ENCODE peak calls at places on chromosomes 5 and 9, in seven cellular contexts. One of them, this sample, is unnamed.

GRCh38 chr5:75450069-75450468 is 61.4 kb downstream of the CERT1 start:
- DNase-seq in A549: no peak
- DNase-seq in IMR-90: no peak
- DNase-seq in mesothelial cell of epicardium: no peak
- DNase-seq in tibial artery: no peak
- DNase-seq in left ventricle myocardium inferior: no peak
- DNase-seq in neural crest cell: no peak
- DNase-seq in this sample: no peak

GRCh38 chr9:73104342-73104741 is 47.3 kb upstream of the ANXA1 start:
- DNase-seq in A549: no peak
- DNase-seq in left ventricle myocardium inferior: no peak
- DNase-seq in mesothelial cell of epicardium: no peak
- DNase-seq in neural crest cell: no peak
- DNase-seq in IMR-90: no peak
- DNase-seq in tibial artery: no peak
- DNase-seq in this sample: no peak

GRCh38 chr9:90261698-90262097 is 380.9 kb downstream of the DIRAS2 start:
- DNase-seq in A549: no peak
- DNase-seq in left ventricle myocardium inferior: no peak
- DNase-seq in neural crest cell: no peak
- DNase-seq in IMR-90: no peak
- DNase-seq in mesothelial cell of epicardium: no peak
- DNase-seq in tibial artery: no peak
- DNase-seq in this sample: no peak

GRCh38 chr5:66518052-66518451 is 78.1 kb upstream of the MAST4 start:
- DNase-seq in tibial artery: no peak
- DNase-seq in neural crest cell: no peak
- DNase-seq in A549: no peak
- DNase-seq in left ventricle myocardium inferior: no peak
- DNase-seq in IMR-90: no peak
- DNase-seq in mesothelial cell of epicardium: no peak
- DNase-seq in this sample: no peak

GRCh38 chr5:143564417-143564816 is 160.9 kb upstream of the NR3C1 start:
- DNase-seq in A549: no peak
- DNase-seq in left ventricle myocardium inferior: no peak
- DNase-seq in neural crest cell: no peak
- DNase-seq in tibial artery: no peak
- DNase-seq in IMR-90: no peak
- DNase-seq in mesothelial cell of epicardium: no peak
- DNase-seq in this sample: no peak

GRCh38 chr9:34512131-34513078 is 10.4 kb downstream of the ENHO start:
- DNase-seq in neural crest cell: no peak
- DNase-seq in left ventricle myocardium inferior: no peak
- DNase-seq in IMR-90: no peak
- DNase-seq in tibial artery: peak; percentile 29
- DNase-seq in mesothelial cell of epicardium: no peak
- DNase-seq in A549: no peak
- DNase-seq in this sample: no peak

GRCh38 chr9:120410925-120411501 is 169.0 kb downstream of the CDK5RAP2 start:
- DNase-seq in A549: no peak
- DNase-seq in left ventricle myocardium inferior: no peak
- DNase-seq in mesothelial cell of epicardium: no peak
- DNase-seq in IMR-90: no peak
- DNase-seq in neural crest cell: no peak
- DNase-seq in tibial artery: no peak
- DNase-seq in this sample: no peak

GRCh38 chr5:6307304-6307703 is 71.0 kb downstream of the MED10 start:
- DNase-seq in A549: no peak
- DNase-seq in neural crest cell: no peak
- DNase-seq in left ventricle myocardium inferior: no peak
- DNase-seq in mesothelial cell of epicardium: no peak
- DNase-seq in tibial artery: no peak
- DNase-seq in IMR-90: no peak
- DNase-seq in this sample: no peak

GRCh38 chr9:112774006-112774996 is 23.7 kb downstream of the SNX30 start:
- DNase-seq in IMR-90: no peak
- DNase-seq in tibial artery: no peak
- DNase-seq in A549: no peak
- DNase-seq in mesothelial cell of epicardium: no peak
- DNase-seq in neural crest cell: no peak
- DNase-seq in left ventricle myocardium inferior: no peak
- DNase-seq in this sample: no peak

GRCh38 chr5:13659391-13659790 is 285.1 kb downstream of the DNAH5 start:
- DNase-seq in A549: no peak
- DNase-seq in mesothelial cell of epicardium: no peak
- DNase-seq in neural crest cell: no peak
- DNase-seq in IMR-90: peak; percentile 63
- DNase-seq in left ventricle myocardium inferior: no peak
- DNase-seq in tibial artery: no peak
- DNase-seq in this sample: no peak

GRCh38 chr5:13658761-13659160 is 285.7 kb downstream of the DNAH5 start:
- DNase-seq in left ventricle myocardium inferior: no peak
- DNase-seq in mesothelial cell of epicardium: no peak
- DNase-seq in A549: no peak
- DNase-seq in tibial artery: no peak
- DNase-seq in neural crest cell: no peak
- DNase-seq in IMR-90: no peak
- DNase-seq in this sample: no peak

GRCh38 chr5:13664377-13664776 is 280.1 kb downstream of the DNAH5 start:
- DNase-seq in A549: peak; percentile 21
- DNase-seq in left ventricle myocardium inferior: no peak
- DNase-seq in neural crest cell: no peak
- DNase-seq in IMR-90: peak; percentile 100
- DNase-seq in tibial artery: no peak
- DNase-seq in mesothelial cell of epicardium: no peak
- DNase-seq in this sample: no peak

GRCh38 chr5:13662646-13663045 is 281.8 kb downstream of the DNAH5 start:
- DNase-seq in neural crest cell: no peak
- DNase-seq in A549: no peak
- DNase-seq in left ventricle myocardium inferior: no peak
- DNase-seq in IMR-90: peak; percentile 59
- DNase-seq in mesothelial cell of epicardium: no peak
- DNase-seq in tibial artery: no peak
- DNase-seq in this sample: no peak

GRCh38 chr5:13660072-13660471 is 284.4 kb downstream of the DNAH5 start:
- DNase-seq in left ventricle myocardium inferior: no peak
- DNase-seq in mesothelial cell of epicardium: no peak
- DNase-seq in tibial artery: no peak
- DNase-seq in IMR-90: peak; percentile 70
- DNase-seq in A549: peak; percentile 20
- DNase-seq in neural crest cell: no peak
- DNase-seq in this sample: no peak
- TF ChIP-seq CTCF in left ventricle myocardium inferior: no peak
- TF ChIP-seq CTCF in mesothelial cell of epicardium: no peak
- TF ChIP-seq CTCF in tibial artery: no peak
- TF ChIP-seq CTCF in IMR-90: peak; percentile 40
- TF ChIP-seq CTCF in A549: peak; percentile 26
- TF ChIP-seq CTCF in neural crest cell: peak; percentile 33
- TF ChIP-seq CTCF in this sample: no peak

DNA sequence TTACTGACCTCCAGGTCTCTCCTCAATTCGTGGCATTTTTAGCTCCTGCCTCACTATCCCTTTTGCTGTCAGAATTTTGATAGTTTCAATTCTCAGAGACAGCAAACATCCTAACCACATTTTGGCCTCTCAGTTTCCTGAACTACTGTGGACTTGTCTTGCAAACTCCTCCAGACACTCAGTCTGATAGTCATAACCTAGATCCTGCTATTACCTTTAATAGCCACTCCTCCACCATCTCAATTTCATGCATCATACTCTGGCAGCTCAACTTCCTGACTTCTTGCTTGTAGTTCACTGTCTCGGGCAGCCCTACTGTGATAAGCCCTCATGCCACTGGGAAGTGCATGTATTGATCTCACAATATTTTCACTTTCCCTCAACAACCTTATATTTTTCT is 481.8 kb upstream of the CDH18 start:
- DNase-seq in neural crest cell: no peak
- DNase-seq in mesothelial cell of epicardium: no peak
- DNase-seq in left ventricle myocardium inferior: no peak
- DNase-seq in IMR-90: no peak
- DNase-seq in A549: no peak
- DNase-seq in tibial artery: no peak
- DNase-seq in this sample: no peak
- TF ChIP-seq CTCF in neural crest cell: no peak
- TF ChIP-seq CTCF in mesothelial cell of epicardium: no peak
- TF ChIP-seq CTCF in left ventricle myocardium inferior: no peak
- TF ChIP-seq CTCF in IMR-90: no peak
- TF ChIP-seq CTCF in A549: no peak
- TF ChIP-seq CTCF in tibial artery: no peak
- TF ChIP-seq CTCF in this sample: no peak

DNA sequence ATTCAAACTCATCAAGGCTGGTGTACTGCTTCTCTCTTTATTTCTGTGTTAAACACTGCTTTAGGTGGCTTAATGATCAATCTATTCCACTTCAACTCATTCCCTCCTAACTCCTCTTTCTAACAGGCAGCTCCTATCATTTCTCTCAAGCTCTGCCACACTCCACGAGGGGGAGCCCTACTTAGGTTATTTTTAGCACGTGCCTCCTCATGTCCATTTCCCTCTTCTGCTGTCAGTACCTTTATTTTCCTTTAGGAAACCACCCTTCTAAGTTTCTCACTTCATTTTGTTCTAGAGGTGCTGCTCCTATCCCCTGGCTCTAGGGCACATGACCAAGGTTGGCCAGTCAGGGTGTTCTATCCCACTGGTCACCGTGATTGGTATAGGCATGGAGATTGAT is 6.7 kb upstream of the BRINP1 start:
- DNase-seq in mesothelial cell of epicardium: no peak
- DNase-seq in neural crest cell: peak; percentile 44
- DNase-seq in A549: peak; percentile 51
- DNase-seq in IMR-90: no peak
- DNase-seq in tibial artery: no peak
- DNase-seq in left ventricle myocardium inferior: no peak
- DNase-seq in this sample: peak; percentile 69
- TF ChIP-seq CTCF in mesothelial cell of epicardium: peak; percentile 38
- TF ChIP-seq CTCF in neural crest cell: peak; percentile 68
- TF ChIP-seq CTCF in A549: peak; percentile 21
- TF ChIP-seq CTCF in IMR-90: no peak
- TF ChIP-seq CTCF in tibial artery: no peak
- TF ChIP-seq CTCF in left ventricle myocardium inferior: peak; percentile 47
- TF ChIP-seq CTCF in this sample: peak; percentile 65

DNA sequence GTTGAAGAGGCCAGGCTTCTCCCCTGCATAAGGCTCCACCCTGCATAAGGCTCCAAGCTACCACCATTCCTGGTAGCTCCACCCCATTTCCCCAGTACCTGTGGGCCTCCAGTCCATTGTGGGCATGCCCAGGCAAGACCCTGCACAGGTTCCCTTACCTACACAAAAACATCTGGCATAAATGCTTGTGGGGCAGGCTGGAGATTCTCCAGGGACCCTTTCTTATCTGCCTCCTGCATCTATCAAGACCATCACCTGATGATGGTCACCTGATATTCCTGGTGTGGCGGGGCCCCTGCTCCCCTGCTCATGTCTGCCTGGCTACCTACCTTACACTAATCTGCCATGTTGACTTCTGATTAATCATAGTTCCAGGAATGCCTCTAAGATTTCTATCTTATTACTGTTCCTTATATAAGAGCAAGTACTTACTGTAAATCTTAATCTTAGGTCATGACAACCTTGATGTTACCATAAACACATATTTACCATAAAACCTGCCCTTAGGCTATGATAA is 41.0 kb downstream of the FGD3 start:
- DNase-seq in mesothelial cell of epicardium: no peak
- DNase-seq in A549: no peak
- DNase-seq in tibial artery: no peak
- DNase-seq in IMR-90: no peak
- DNase-seq in neural crest cell: no peak
- DNase-seq in left ventricle myocardium inferior: no peak
- DNase-seq in this sample: no peak
- TF ChIP-seq CTCF in mesothelial cell of epicardium: no peak
- TF ChIP-seq CTCF in A549: no peak
- TF ChIP-seq CTCF in tibial artery: no peak
- TF ChIP-seq CTCF in IMR-90: no peak
- TF ChIP-seq CTCF in neural crest cell: no peak
- TF ChIP-seq CTCF in left ventricle myocardium inferior: no peak
- TF ChIP-seq CTCF in this sample: no peak

DNA sequence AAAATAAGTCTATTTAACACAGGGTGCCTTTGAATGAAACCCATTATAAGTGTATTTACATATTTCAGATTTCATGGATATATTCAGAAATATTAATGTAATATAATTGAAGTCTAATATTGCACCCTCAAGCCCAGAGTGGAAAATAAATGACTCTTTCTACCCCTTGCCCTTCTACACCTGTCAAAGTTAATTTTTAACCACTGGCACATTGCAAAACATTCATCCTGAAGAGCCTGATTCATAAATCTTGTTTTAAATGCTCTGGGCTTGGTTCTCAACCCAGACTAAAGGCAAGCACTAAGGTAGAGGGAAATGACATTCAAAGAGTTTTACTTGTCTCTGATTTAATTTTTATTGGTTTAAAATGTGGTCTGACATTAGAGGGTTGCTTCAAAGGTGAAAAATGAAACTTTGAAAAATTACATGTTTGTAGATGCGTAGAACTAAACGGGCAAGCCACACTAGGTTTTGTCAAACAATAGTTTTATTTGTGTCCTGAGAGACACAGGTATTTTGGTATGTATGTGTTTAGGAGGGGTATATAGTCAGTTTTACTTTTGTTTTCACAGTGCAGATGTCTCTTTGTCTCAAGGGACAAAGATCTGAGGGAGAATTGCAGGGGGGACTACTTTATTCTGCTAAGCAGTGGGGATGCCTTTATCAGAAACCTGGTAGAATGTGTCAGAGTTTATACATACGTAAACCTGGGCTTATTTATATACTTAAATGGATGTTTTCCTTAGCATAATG is 69.7 kb downstream of the PIK3R1 start:
- DNase-seq in neural crest cell: no peak
- DNase-seq in left ventricle myocardium inferior: no peak
- DNase-seq in A549: no peak
- DNase-seq in IMR-90: no peak
- DNase-seq in tibial artery: no peak
- DNase-seq in mesothelial cell of epicardium: no peak
- DNase-seq in this sample: no peak
- TF ChIP-seq CTCF in neural crest cell: no peak
- TF ChIP-seq CTCF in left ventricle myocardium inferior: no peak
- TF ChIP-seq CTCF in A549: no peak
- TF ChIP-seq CTCF in IMR-90: no peak
- TF ChIP-seq CTCF in tibial artery: no peak
- TF ChIP-seq CTCF in mesothelial cell of epicardium: no peak
- TF ChIP-seq CTCF in this sample: no peak

GRCh38 chr5:29005386-29005785 is 1967.0 kb upstream of the CDH9 start:
- DNase-seq in A549: peak; percentile 46
- DNase-seq in tibial artery: no peak
- DNase-seq in mesothelial cell of epicardium: no peak
- DNase-seq in IMR-90: no peak
- DNase-seq in left ventricle myocardium inferior: no peak
- DNase-seq in neural crest cell: no peak
- DNase-seq in this sample: no peak
- TF ChIP-seq CTCF in A549: peak; percentile 24
- TF ChIP-seq CTCF in tibial artery: no peak
- TF ChIP-seq CTCF in mesothelial cell of epicardium: no peak
- TF ChIP-seq CTCF in IMR-90: no peak
- TF ChIP-seq CTCF in left ventricle myocardium inferior: no peak
- TF ChIP-seq CTCF in neural crest cell: peak; percentile 46
- TF ChIP-seq CTCF in this sample: no peak